ENCODE peak calls at places on chromosomes 4 and X, in six cellular contexts. I is IMR-90, H is mesenchymal stem cell, F is neuronal stem cell, S is trophoblast cell, B is H1. X is an unnamed sample. For H3K79me1 and H3K36me3, the result is how much of the 10 kb centered on the place peaks cover.

GRCh38 chrX:132257116-132257515 is 37.9 kb upstream of the RAP2C start:
- DNase-seq in I (peak), H (no peak), F (no peak), S (no peak), B (no peak), X (no peak)

GRCh38 chr4:3314706-3315260 is 22.0 kb downstream of the RGS12 start:
- DNase-seq in I (no peak), H (no peak), F (no peak), S (no peak), B (no peak), X (no peak)

GRCh38 chrX:50432760-50433377 is 37.8 kb downstream of the DGKK start:
- DNase-seq in I (no peak), H (no peak), F (peak), S (no peak), B (no peak), X (peak)

GRCh38 chrX:40449396-40449795 is 131.4 kb upstream of the ATP6AP2 start:
- DNase-seq in I (no peak), H (no peak), F (no peak), S (no peak), B (no peak), X (no peak)

GRCh38 chrX:47248576-47248975 is 15.8 kb downstream of the USP11 start:
- DNase-seq in I (no peak), H (no peak), F (no peak), S (no peak), B (no peak), X (no peak)

GRCh38 chr4:128649575-128650205 is 159.8 kb upstream of the JADE1 start:
- DNase-seq in I (peak), H (peak), F (no peak), S (peak), B (peak), X (no peak)

GRCh38 chrX:3518870-3519269 is 172.4 kb upstream of the MXRA5 start:
- DNase-seq in I (peak), H (peak), F (no peak), S (peak), B (no peak), X (peak)

GRCh38 chr4:63528592-63528991 is 880.7 kb downstream of the TECRL start:
- DNase-seq in I (no peak), H (no peak), F (no peak), S (no peak), B (no peak), X (no peak)

GRCh38 chr4:108372678-108373077 is 203.9 kb upstream of the LEF1 start:
- DNase-seq in I (no peak), H (no peak), F (no peak), S (no peak), B (no peak), X (no peak)

GRCh38 chrX:78123190-78123589 is 16.3 kb downstream of the TAF9B start:
- DNase-seq in I (peak), H (no peak), F (no peak), S (peak), B (no peak), X (no peak)

GRCh38 chr4:125434136-125434535 is 119.4 kb downstream of the FAT4 start:
- DNase-seq in I (peak), H (peak), F (no peak), S (peak), B (no peak), X (no peak)

GRCh38 chr4:46886711-46887110 is 22.3 kb downstream of the COX7B2 start:
- DNase-seq in I (peak), H (peak), F (no peak), S (peak), B (no peak), X (no peak)

GRCh38 chrX:65866762-65867161 is 173.1 kb downstream of the VSIG4 start:
- DNase-seq in I (no peak), H (no peak), F (no peak), S (no peak), B (no peak), X (no peak)

GRCh38 chrX:103828529-103828928 is 3.5 kb downstream of the RAB9B start:
- DNase-seq in I (no peak), H (no peak), F (no peak), S (no peak), B (no peak), X (no peak)

GRCh38 chr4:119841361-119841760 is 212.8 kb upstream of the PDE5A start:
- DNase-seq in I (peak), H (no peak), F (no peak), S (no peak), B (no peak), X (peak)

GRCh38 chrX:49166914-49167739 is 4.6 kb downstream of the MAGIX start:
- DNase-seq in I (peak), H (peak), F (no peak), S (no peak), B (peak), X (peak)

GRCh38 chr4:43242611-43243010 is 350.1 kb downstream of the GRXCR1 start:
- DNase-seq in I (peak), H (peak), F (no peak), S (no peak), B (no peak), X (no peak)

GRCh38 chrX:55039471-55039870 is 8.7 kb upstream of the ALAS2 start:
- DNase-seq in I (no peak), H (peak), F (no peak), S (peak), B (no peak), X (no peak)

GRCh38 chr4:88792821-88793220 is 95.2 kb upstream of the NAP1L5 start:
- DNase-seq in I (peak), H (no peak), F (no peak), S (peak), B (no peak), X (peak)

GRCh38 chr4:45716093-45716492 is 407.8 kb downstream of the GABRG1 start:
- DNase-seq in I (no peak), H (no peak), F (no peak), S (no peak), B (no peak), X (no peak)

GRCh38 chr4:147901388-147901787 is 169.5 kb downstream of the ARHGAP10 start:
- DNase-seq in I (peak), H (peak), F (no peak), S (no peak), B (no peak), X (no peak)

GRCh38 chrX:31423575-31424284 is 351.9 kb upstream of the FTHL17 start:
- DNase-seq in I (peak), H (peak), F (no peak), S (peak), B (peak), X (peak)

GRCh38 chr4:168569066-168569908 is 72.4 kb downstream of the PALLD start:
- DNase-seq in I (no peak), H (no peak), F (no peak), S (peak), B (no peak), X (peak)

GRCh38 chr4:141569141-141569540 is 67.2 kb upstream of the IL15 start:
- DNase-seq in I (peak), H (peak), F (no peak), S (peak), B (no peak), X (no peak)

GRCh38 chrX:153102436-153102835 is 30.2 kb downstream of the PNMA6A start:
- DNase-seq in I (no peak), H (no peak), F (no peak), S (no peak), B (no peak), X (peak)

GRCh38 chr4:659851-660250 is 14.2 kb downstream of the ATP5ME start:
- DNase-seq in I (no peak), H (no peak), F (no peak), S (no peak), B (no peak), X (no peak)

GRCh38 chrX:91435465-91435864 is 826 bp downstream of the PABPC5 start:
- DNase-seq in I (no peak), H (no peak), F (no peak), S (no peak), B (no peak), X (peak)

GRCh38 chr4:185395255-185395955 is at the start of gene LRP2BP:
- DNase-seq in I (no peak), H (peak), F (no peak), S (no peak), B (no peak), X (no peak)

GRCh38 chr4:152010680-152011079 is 249.9 kb upstream of the GATB start:
- DNase-seq in I (no peak), H (no peak), F (no peak), S (no peak), B (no peak), X (no peak)

GRCh38 chr4:78644744-78645330 is 93.3 kb downstream of the ANXA3 start:
- DNase-seq in I (peak), H (peak), F (no peak), S (peak), B (no peak), X (peak)

GRCh38 chrX:112830540-112830939 is 10.1 kb downstream of the AMOT start:
- DNase-seq in I (no peak), H (no peak), F (no peak), S (no peak), B (no peak), X (no peak)

GRCh38 chrX:66766318-66766717 is 127.4 kb upstream of the EDA2R start:
- DNase-seq in I (no peak), H (no peak), F (no peak), S (no peak), B (no peak), X (no peak)

GRCh38 chr4:89617256-89617655 is 219.7 kb downstream of the SNCA start:
- DNase-seq in I (no peak), H (no peak), F (no peak), S (no peak), B (no peak), X (no peak)

DNA sequence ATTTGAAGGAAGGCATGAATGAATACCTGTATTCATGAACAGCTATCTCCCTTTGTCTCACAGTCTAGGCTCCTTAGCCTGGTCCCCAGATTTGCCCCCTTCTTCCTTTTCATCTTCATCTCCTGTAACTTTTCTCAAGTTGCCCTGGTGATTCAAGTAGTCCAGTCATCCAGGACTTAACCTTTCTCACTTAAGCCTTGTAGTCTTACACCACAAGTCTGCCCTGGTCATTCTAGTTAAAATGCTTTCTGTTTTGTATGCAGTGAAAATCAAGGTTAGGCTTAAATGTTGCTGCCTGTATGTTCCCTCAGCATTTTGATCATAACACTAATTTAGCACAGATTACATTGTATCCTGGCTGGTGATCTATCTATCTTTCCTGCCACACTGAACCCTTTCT is 58.5 kb upstream of the SLC7A11 start:
- DNase-seq in I (peak), H (peak), F (no peak), S (no peak), B (no peak), X (no peak)
- H3K79me1 ChIP-seq in I (under half), H (under half), F (under half), S (under half), B (under half), X (under half)

GRCh38 chr4:73133784-73134183 is 64.3 kb upstream of the COX18 start:
- DNase-seq in I (no peak), H (no peak), F (no peak), S (no peak), B (no peak), X (no peak)

GRCh38 chr4:73129319-73129718 is 59.8 kb upstream of the COX18 start:
- DNase-seq in I (no peak), H (no peak), F (no peak), S (no peak), B (no peak), X (no peak)

GRCh38 chr4:73137121-73137520 is 67.6 kb upstream of the COX18 start:
- DNase-seq in I (no peak), H (no peak), F (no peak), S (no peak), B (no peak), X (no peak)

GRCh38 chr4:73127839-73128448 is 58.4 kb upstream of the COX18 start:
- DNase-seq in I (peak), H (peak), F (no peak), S (peak), B (no peak), X (peak)

GRCh38 chr4:73131281-73131680 is 61.8 kb upstream of the COX18 start:
- DNase-seq in I (no peak), H (no peak), F (no peak), S (no peak), B (no peak), X (no peak)
- H3K36me3 ChIP-seq in I (under half), H (half or more), F (half or more), S (under half), B (under half), X (under half)

GRCh38 chr4:183492791-183493221 is 12.1 kb upstream of the ING2 start:
- DNase-seq in I (peak), H (peak), F (no peak), S (peak), B (no peak), X (peak)

GRCh38 chr4:183493246-183493645 is 11.6 kb upstream of the ING2 start:
- DNase-seq in I (no peak), H (no peak), F (no peak), S (no peak), B (no peak), X (no peak)

GRCh38 chr4:183499797-183500196 is 5.1 kb upstream of the ING2 start:
- DNase-seq in I (no peak), H (no peak), F (no peak), S (peak), B (no peak), X (no peak)

GRCh38 chr4:183499389-183499788 is 5.5 kb upstream of the ING2 start:
- DNase-seq in I (no peak), H (no peak), F (no peak), S (no peak), B (no peak), X (no peak)

GRCh38 chr4:183495182-183495581 is 9.7 kb upstream of the ING2 start:
- DNase-seq in I (no peak), H (no peak), F (no peak), S (no peak), B (no peak), X (peak)
- H3K79me1 ChIP-seq in I (under half), H (under half), F (under half), S (under half), B (under half), X (under half)

GRCh38 chr4:15600176-15600575 is 55.0 kb downstream of the FBXL5 start:
- DNase-seq in I (no peak), H (no peak), F (no peak), S (no peak), B (no peak), X (no peak)

GRCh38 chr4:15605537-15605936 is 49.6 kb downstream of the FBXL5 start:
- DNase-seq in I (no peak), H (no peak), F (peak), S (no peak), B (no peak), X (no peak)

GRCh38 chr4:15598644-15599043 is 56.5 kb downstream of the FBXL5 start:
- DNase-seq in I (peak), H (peak), F (no peak), S (no peak), B (no peak), X (no peak)

DNA sequence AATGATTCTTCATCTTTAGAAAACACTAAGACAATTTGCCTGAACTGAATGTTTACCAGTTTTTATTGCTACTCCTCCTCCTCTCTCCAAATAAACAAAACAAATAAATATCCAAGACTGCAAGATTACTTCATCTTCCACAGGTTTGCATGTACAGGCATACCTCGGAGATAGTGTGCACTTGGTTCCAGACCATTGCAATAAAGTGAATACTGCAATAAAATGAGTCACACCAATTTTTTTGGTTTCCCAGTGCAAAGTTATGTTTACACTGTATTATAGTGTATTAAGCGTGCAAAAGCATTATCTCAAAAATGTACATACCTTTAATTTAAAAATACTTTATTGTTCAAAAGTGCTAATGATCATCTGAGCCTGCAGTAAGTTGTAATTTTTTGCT is 53.3 kb downstream of the FBXL5 start:
- DNase-seq in I (no peak), H (no peak), F (no peak), S (no peak), B (no peak), X (no peak)
- H3K36me3 ChIP-seq in I (under half), H (half or more), F (half or more), S (under half), B (under half), X (under half)